ENCODE peak calls at places on chromosomes 12 and 14, in eight cellular contexts. One of them, this sample, is unnamed.

GRCh38 chr12:90287585-90287984 is 578.9 kb upstream of the ATP2B1 start:
- DNase-seq in thoracic aorta: no peak
- DNase-seq in body of pancreas: no peak
- DNase-seq in endodermal cell: no peak
- DNase-seq in heart right ventricle: no peak
- DNase-seq in CD4-positive, CD25-positive, alpha-beta regulatory T cell: no peak
- DNase-seq in aorta: no peak
- DNase-seq in psoas muscle: no peak
- DNase-seq in this sample: peak; percentile 15

GRCh38 chr12:65937806-65938205 is 113.5 kb downstream of the HMGA2 start:
- DNase-seq in endodermal cell: no peak
- DNase-seq in body of pancreas: no peak
- DNase-seq in psoas muscle: no peak
- DNase-seq in aorta: no peak
- DNase-seq in thoracic aorta: no peak
- DNase-seq in CD4-positive, CD25-positive, alpha-beta regulatory T cell: no peak
- DNase-seq in heart right ventricle: no peak
- DNase-seq in this sample: no peak

GRCh38 chr14:105315941-105316562 is 1.5 kb downstream of the PACS2 start:
- DNase-seq in thoracic aorta: no peak
- DNase-seq in body of pancreas: no peak
- DNase-seq in CD4-positive, CD25-positive, alpha-beta regulatory T cell: no peak
- DNase-seq in heart right ventricle: no peak
- DNase-seq in aorta: no peak
- DNase-seq in endodermal cell: peak; percentile 45
- DNase-seq in psoas muscle: no peak
- DNase-seq in this sample: no peak

GRCh38 chr12:14810953-14811483 is 3.0 kb downstream of the SMCO3 start:
- DNase-seq in endodermal cell: peak; percentile 80
- DNase-seq in aorta: no peak
- DNase-seq in psoas muscle: no peak
- DNase-seq in thoracic aorta: no peak
- DNase-seq in CD4-positive, CD25-positive, alpha-beta regulatory T cell: peak; percentile 13
- DNase-seq in heart right ventricle: no peak
- DNase-seq in body of pancreas: peak; percentile 56
- DNase-seq in this sample: peak; percentile 16

GRCh38 chr12:98416845-98417244 is 98.5 kb upstream of the TMPO start:
- DNase-seq in heart right ventricle: no peak
- DNase-seq in body of pancreas: no peak
- DNase-seq in aorta: no peak
- DNase-seq in CD4-positive, CD25-positive, alpha-beta regulatory T cell: no peak
- DNase-seq in psoas muscle: no peak
- DNase-seq in endodermal cell: no peak
- DNase-seq in thoracic aorta: no peak
- DNase-seq in this sample: no peak

GRCh38 chr12:121812320-121812871 is 8.6 kb downstream of the SETD1B start:
- DNase-seq in CD4-positive, CD25-positive, alpha-beta regulatory T cell: peak; percentile 47
- DNase-seq in body of pancreas: peak; percentile 84
- DNase-seq in psoas muscle: peak; percentile 70
- DNase-seq in aorta: peak; percentile 85
- DNase-seq in endodermal cell: peak; percentile 97
- DNase-seq in heart right ventricle: peak; percentile 79
- DNase-seq in thoracic aorta: no peak
- DNase-seq in this sample: no peak

GRCh38 chr12:100794441-100795192 is at the start of gene ANO4:
- DNase-seq in psoas muscle: no peak
- DNase-seq in body of pancreas: no peak
- DNase-seq in thoracic aorta: no peak
- DNase-seq in heart right ventricle: no peak
- DNase-seq in endodermal cell: peak; percentile 68
- DNase-seq in aorta: no peak
- DNase-seq in CD4-positive, CD25-positive, alpha-beta regulatory T cell: no peak
- DNase-seq in this sample: peak; percentile 2

GRCh38 chr12:12715459-12716150 is 1.6 kb upstream of the CDKN1B start:
- DNase-seq in body of pancreas: no peak
- DNase-seq in CD4-positive, CD25-positive, alpha-beta regulatory T cell: peak; percentile 77
- DNase-seq in endodermal cell: peak; percentile 64
- DNase-seq in heart right ventricle: no peak
- DNase-seq in thoracic aorta: no peak
- DNase-seq in psoas muscle: no peak
- DNase-seq in aorta: no peak
- DNase-seq in this sample: peak; percentile 47

GRCh38 chr12:57618966-57619433 is 7.8 kb downstream of the ARHGEF25 start:
- DNase-seq in heart right ventricle: no peak
- DNase-seq in aorta: no peak
- DNase-seq in CD4-positive, CD25-positive, alpha-beta regulatory T cell: no peak
- DNase-seq in thoracic aorta: no peak
- DNase-seq in psoas muscle: no peak
- DNase-seq in endodermal cell: no peak
- DNase-seq in body of pancreas: no peak
- DNase-seq in this sample: no peak
- H3K27me3 ChIP-seq in heart right ventricle: peaks cover 82% of the 10 kb centered on the region
- H3K27me3 ChIP-seq in aorta: no peaks in the 10 kb centered on the region
- H3K27me3 ChIP-seq in CD4-positive, CD25-positive, alpha-beta regulatory T cell: peaks cover 38% of the 10 kb centered on the region
- H3K27me3 ChIP-seq in thoracic aorta: no peaks in the 10 kb centered on the region
- H3K27me3 ChIP-seq in psoas muscle: no peaks in the 10 kb centered on the region
- H3K27me3 ChIP-seq in endodermal cell: peaks cover 85% of the 10 kb centered on the region
- H3K27me3 ChIP-seq in body of pancreas: peaks cover 17% of the 10 kb centered on the region
- H3K27me3 ChIP-seq in this sample: no peaks in the 10 kb centered on the region

GRCh38 chr12:122999196-122999946 is 18.9 kb downstream of the ARL6IP4 start:
- DNase-seq in psoas muscle: peak; percentile 20
- DNase-seq in thoracic aorta: no peak
- DNase-seq in aorta: no peak
- DNase-seq in endodermal cell: no peak
- DNase-seq in CD4-positive, CD25-positive, alpha-beta regulatory T cell: no peak
- DNase-seq in heart right ventricle: no peak
- DNase-seq in body of pancreas: no peak
- DNase-seq in this sample: no peak
- H3K36me3 ChIP-seq in psoas muscle: peaks cover 9% of the 10 kb centered on the region
- H3K36me3 ChIP-seq in thoracic aorta: peaks cover 5% of the 10 kb centered on the region
- H3K36me3 ChIP-seq in aorta: no peaks in the 10 kb centered on the region
- H3K36me3 ChIP-seq in endodermal cell: no peaks in the 10 kb centered on the region
- H3K36me3 ChIP-seq in CD4-positive, CD25-positive, alpha-beta regulatory T cell: peaks cover 21% of the 10 kb centered on the region
- H3K36me3 ChIP-seq in heart right ventricle: peaks cover 82% of the 10 kb centered on the region
- H3K36me3 ChIP-seq in body of pancreas: no peaks in the 10 kb centered on the region
- H3K36me3 ChIP-seq in this sample: no peaks in the 10 kb centered on the region

GRCh38 chr12:112824166-112824565 is 32.6 kb downstream of the RPH3A start:
- DNase-seq in thoracic aorta: no peak
- DNase-seq in heart right ventricle: no peak
- DNase-seq in body of pancreas: no peak
- DNase-seq in psoas muscle: no peak
- DNase-seq in endodermal cell: peak; percentile 55
- DNase-seq in CD4-positive, CD25-positive, alpha-beta regulatory T cell: no peak
- DNase-seq in aorta: no peak
- DNase-seq in this sample: no peak
- H3K27me3 ChIP-seq in thoracic aorta: no peaks in the 10 kb centered on the region
- H3K27me3 ChIP-seq in heart right ventricle: peaks cover 8% of the 10 kb centered on the region
- H3K27me3 ChIP-seq in body of pancreas: no peaks in the 10 kb centered on the region
- H3K27me3 ChIP-seq in psoas muscle: no peaks in the 10 kb centered on the region
- H3K27me3 ChIP-seq in endodermal cell: peaks cover 72% of the 10 kb centered on the region
- H3K27me3 ChIP-seq in CD4-positive, CD25-positive, alpha-beta regulatory T cell: peaks cover 3% of the 10 kb centered on the region
- H3K27me3 ChIP-seq in aorta: peaks cover 2% of the 10 kb centered on the region
- H3K27me3 ChIP-seq in this sample: no peaks in the 10 kb centered on the region

DNA sequence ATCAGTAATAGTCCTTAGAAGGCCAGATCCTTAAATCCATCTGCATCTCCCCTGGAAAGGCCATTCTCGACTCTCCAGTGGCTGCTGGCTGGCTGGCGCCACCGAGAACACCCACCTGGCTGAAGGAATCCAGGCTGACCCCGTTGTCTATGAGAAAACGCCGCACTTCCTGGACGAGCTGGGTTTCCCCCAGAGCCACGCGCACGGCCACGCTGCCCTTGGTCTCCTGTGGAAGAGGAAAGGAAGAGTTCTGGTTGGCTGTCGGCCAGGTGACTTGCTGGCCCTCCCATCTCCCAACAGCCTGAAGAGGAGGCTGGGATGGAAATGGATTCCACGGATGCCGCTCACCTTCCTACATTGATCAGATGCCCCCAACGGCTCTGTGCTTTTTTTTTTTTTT is 23.9 kb downstream of the RBM19 start:
- DNase-seq in endodermal cell: no peak
- DNase-seq in thoracic aorta: no peak
- DNase-seq in aorta: no peak
- DNase-seq in heart right ventricle: no peak
- DNase-seq in CD4-positive, CD25-positive, alpha-beta regulatory T cell: no peak
- DNase-seq in psoas muscle: no peak
- DNase-seq in body of pancreas: no peak
- DNase-seq in this sample: no peak
- H3K36me3 ChIP-seq in endodermal cell: peaks cover 66% of the 10 kb centered on the region
- H3K36me3 ChIP-seq in thoracic aorta: peaks cover 56% of the 10 kb centered on the region
- H3K36me3 ChIP-seq in aorta: peaks cover 20% of the 10 kb centered on the region
- H3K36me3 ChIP-seq in heart right ventricle: peaks cover 100% of the 10 kb centered on the region
- H3K36me3 ChIP-seq in CD4-positive, CD25-positive, alpha-beta regulatory T cell: peaks cover 83% of the 10 kb centered on the region
- H3K36me3 ChIP-seq in psoas muscle: peaks cover 99% of the 10 kb centered on the region
- H3K36me3 ChIP-seq in body of pancreas: peaks cover 19% of the 10 kb centered on the region
- H3K36me3 ChIP-seq in this sample: peaks cover 11% of the 10 kb centered on the region

DNA sequence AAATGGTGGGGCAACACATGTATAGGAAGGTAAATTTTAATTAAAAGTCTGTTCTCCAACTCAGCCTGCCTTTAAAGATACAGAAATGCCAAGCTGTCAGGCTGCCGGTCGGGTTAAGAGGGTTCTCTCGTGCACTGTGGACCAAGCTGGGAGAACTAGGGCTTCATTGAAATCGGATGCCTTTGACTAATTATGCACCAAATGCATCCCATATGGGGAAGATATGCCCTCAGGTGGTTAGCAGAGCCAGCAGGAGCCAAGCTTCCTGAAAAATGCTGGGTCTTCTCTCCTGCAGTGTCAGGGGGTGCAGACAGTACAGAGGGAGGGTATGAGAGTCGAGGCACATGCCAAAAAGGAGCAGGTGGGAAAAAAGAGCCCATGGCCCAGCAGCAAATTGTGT is 236.1 kb downstream of the CACNA1C start:
- DNase-seq in aorta: no peak
- DNase-seq in heart right ventricle: no peak
- DNase-seq in endodermal cell: no peak
- DNase-seq in psoas muscle: no peak
- DNase-seq in CD4-positive, CD25-positive, alpha-beta regulatory T cell: no peak
- DNase-seq in thoracic aorta: no peak
- DNase-seq in body of pancreas: no peak
- DNase-seq in this sample: no peak
- H3K27me3 ChIP-seq in aorta: no peaks in the 10 kb centered on the region
- H3K27me3 ChIP-seq in heart right ventricle: no peaks in the 10 kb centered on the region
- H3K27me3 ChIP-seq in endodermal cell: no peaks in the 10 kb centered on the region
- H3K27me3 ChIP-seq in psoas muscle: no peaks in the 10 kb centered on the region
- H3K27me3 ChIP-seq in CD4-positive, CD25-positive, alpha-beta regulatory T cell: no peaks in the 10 kb centered on the region
- H3K27me3 ChIP-seq in thoracic aorta: no peaks in the 10 kb centered on the region
- H3K27me3 ChIP-seq in body of pancreas: no peaks in the 10 kb centered on the region
- H3K27me3 ChIP-seq in this sample: peaks cover 34% of the 10 kb centered on the region

GRCh38 chr14:24100982-24101494 is 6.9 kb downstream of the PCK2 start:
- DNase-seq in CD4-positive, CD25-positive, alpha-beta regulatory T cell: no peak
- DNase-seq in body of pancreas: no peak
- DNase-seq in heart right ventricle: no peak
- DNase-seq in psoas muscle: no peak
- DNase-seq in endodermal cell: no peak
- DNase-seq in thoracic aorta: no peak
- DNase-seq in aorta: peak; percentile 17
- DNase-seq in this sample: no peak

GRCh38 chr14:24096545-24097181 is 2.6 kb downstream of the PCK2 start:
- DNase-seq in aorta: peak; percentile 38
- DNase-seq in thoracic aorta: no peak
- DNase-seq in endodermal cell: no peak
- DNase-seq in body of pancreas: no peak
- DNase-seq in heart right ventricle: no peak
- DNase-seq in psoas muscle: no peak
- DNase-seq in CD4-positive, CD25-positive, alpha-beta regulatory T cell: no peak
- DNase-seq in this sample: no peak

GRCh38 chr14:24100197-24100981 is 6.3 kb downstream of the PCK2 start:
- DNase-seq in endodermal cell: no peak
- DNase-seq in aorta: no peak
- DNase-seq in psoas muscle: no peak
- DNase-seq in CD4-positive, CD25-positive, alpha-beta regulatory T cell: no peak
- DNase-seq in thoracic aorta: no peak
- DNase-seq in heart right ventricle: no peak
- DNase-seq in body of pancreas: no peak
- DNase-seq in this sample: no peak

GRCh38 chr14:24098927-24099813 is 5.1 kb downstream of the PCK2 start:
- DNase-seq in body of pancreas: peak; percentile 95
- DNase-seq in thoracic aorta: no peak
- DNase-seq in heart right ventricle: no peak
- DNase-seq in aorta: peak; percentile 38
- DNase-seq in CD4-positive, CD25-positive, alpha-beta regulatory T cell: no peak
- DNase-seq in psoas muscle: no peak
- DNase-seq in endodermal cell: no peak
- DNase-seq in this sample: no peak

DNA sequence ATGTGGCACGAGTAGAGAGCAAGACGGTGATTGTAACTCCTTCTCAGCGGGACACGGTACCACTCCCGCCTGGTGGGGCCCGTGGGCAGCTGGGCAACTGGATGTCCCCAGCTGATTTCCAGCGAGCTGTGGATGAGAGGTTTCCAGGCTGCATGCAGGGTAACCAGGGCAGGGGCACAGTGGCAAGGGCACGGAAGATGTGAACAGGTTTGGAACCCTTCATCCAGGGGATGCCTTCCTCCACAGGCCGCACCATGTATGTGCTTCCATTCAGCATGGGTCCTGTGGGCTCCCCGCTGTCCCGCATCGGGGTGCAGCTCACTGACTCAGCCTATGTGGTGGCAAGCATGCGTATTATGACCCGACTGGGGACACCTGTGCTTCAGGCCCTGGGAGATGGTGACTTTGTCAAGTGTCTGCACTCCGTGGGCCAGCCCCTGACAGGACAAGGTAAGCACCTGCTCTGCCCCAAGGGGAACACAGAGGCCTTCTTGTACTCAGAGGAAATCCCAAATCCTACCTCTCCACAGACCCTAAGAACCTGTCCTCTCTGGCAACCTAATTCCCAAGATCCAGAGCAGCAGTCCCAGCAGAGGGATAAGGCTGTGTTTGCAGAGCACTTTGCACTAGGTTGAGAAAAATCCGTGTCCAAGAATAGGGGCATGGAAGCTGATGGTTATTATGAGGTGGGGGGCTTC is 4.3 kb downstream of the PCK2 start:
- DNase-seq in aorta: peak; percentile 37
- DNase-seq in heart right ventricle: no peak
- DNase-seq in endodermal cell: no peak
- DNase-seq in body of pancreas: no peak
- DNase-seq in thoracic aorta: no peak
- DNase-seq in psoas muscle: no peak
- DNase-seq in CD4-positive, CD25-positive, alpha-beta regulatory T cell: no peak
- DNase-seq in this sample: no peak
- H3K36me3 ChIP-seq in aorta: no peaks in the 10 kb centered on the region
- H3K36me3 ChIP-seq in heart right ventricle: peaks cover 9% of the 10 kb centered on the region
- H3K36me3 ChIP-seq in endodermal cell: no peaks in the 10 kb centered on the region
- H3K36me3 ChIP-seq in body of pancreas: no peaks in the 10 kb centered on the region
- H3K36me3 ChIP-seq in thoracic aorta: no peaks in the 10 kb centered on the region
- H3K36me3 ChIP-seq in psoas muscle: peaks cover 2% of the 10 kb centered on the region
- H3K36me3 ChIP-seq in CD4-positive, CD25-positive, alpha-beta regulatory T cell: peaks cover 37% of the 10 kb centered on the region
- H3K36me3 ChIP-seq in this sample: peaks cover 10% of the 10 kb centered on the region

GRCh38 chr12:53960187-53961024 is 5.7 kb downstream of the HOXC12 start:
- DNase-seq in heart right ventricle: no peak
- DNase-seq in CD4-positive, CD25-positive, alpha-beta regulatory T cell: no peak
- DNase-seq in psoas muscle: no peak
- DNase-seq in endodermal cell: peak; percentile 76
- DNase-seq in aorta: no peak
- DNase-seq in thoracic aorta: no peak
- DNase-seq in body of pancreas: no peak
- DNase-seq in this sample: no peak
- H3K27me3 ChIP-seq in heart right ventricle: peaks cover 100% of the 10 kb centered on the region
- H3K27me3 ChIP-seq in CD4-positive, CD25-positive, alpha-beta regulatory T cell: peaks cover 76% of the 10 kb centered on the region
- H3K27me3 ChIP-seq in psoas muscle: no peaks in the 10 kb centered on the region
- H3K27me3 ChIP-seq in endodermal cell: peaks cover 100% of the 10 kb centered on the region
- H3K27me3 ChIP-seq in aorta: peaks cover 1% of the 10 kb centered on the region
- H3K27me3 ChIP-seq in thoracic aorta: peaks cover 44% of the 10 kb centered on the region
- H3K27me3 ChIP-seq in body of pancreas: peaks cover 78% of the 10 kb centered on the region
- H3K27me3 ChIP-seq in this sample: no peaks in the 10 kb centered on the region

GRCh38 chr14:81517798-81518398 is 15.8 kb downstream of the SEL1L start:
- DNase-seq in heart right ventricle: peak; percentile 21
- DNase-seq in body of pancreas: peak; percentile 66
- DNase-seq in thoracic aorta: no peak
- DNase-seq in endodermal cell: no peak
- DNase-seq in CD4-positive, CD25-positive, alpha-beta regulatory T cell: no peak
- DNase-seq in psoas muscle: peak; percentile 64
- DNase-seq in aorta: peak; percentile 58
- DNase-seq in this sample: no peak
- H3K36me3 ChIP-seq in heart right ventricle: peaks cover 66% of the 10 kb centered on the region
- H3K36me3 ChIP-seq in body of pancreas: no peaks in the 10 kb centered on the region
- H3K36me3 ChIP-seq in thoracic aorta: peaks cover 23% of the 10 kb centered on the region
- H3K36me3 ChIP-seq in endodermal cell: peaks cover 75% of the 10 kb centered on the region
- H3K36me3 ChIP-seq in CD4-positive, CD25-positive, alpha-beta regulatory T cell: peaks cover 49% of the 10 kb centered on the region
- H3K36me3 ChIP-seq in psoas muscle: peaks cover 34% of the 10 kb centered on the region
- H3K36me3 ChIP-seq in aorta: peaks cover 4% of the 10 kb centered on the region
- H3K36me3 ChIP-seq in this sample: no peaks in the 10 kb centered on the region